ENCODE peak calls at places on chromosomes 13 and 19, in four cellular contexts. C is A673, W is M059J, J is T1000. U is an unnamed sample.

GRCh38 chr13:51782026-51782710 is 21.8 kb downstream of the DHRS12 start:
- DNase-seq in C (peak), W (no peak), J (no peak), U (no peak)

GRCh38 chr13:39232401-39232980 is 194.2 kb downstream of the NHLRC3 start:
- DNase-seq in C (no peak), W (no peak), J (no peak), U (no peak)

GRCh38 chr13:113835461-113836274 is 28.2 kb downstream of the GAS6 start:
- DNase-seq in C (peak), W (no peak), J (peak), U (peak)

GRCh38 chr13:108269601-108270328 is at the start of gene TNFSF13B:
- DNase-seq in C (peak), W (peak), J (no peak), U (peak)

GRCh38 chr13:112056739-112057433 is 10.1 kb upstream of the SOX1 start:
- DNase-seq in C (peak), W (no peak), J (no peak), U (no peak)

GRCh38 chr13:49638416-49639072 is 10.2 kb downstream of the ARL11 start:
- DNase-seq in C (no peak), W (no peak), J (no peak), U (no peak)

GRCh38 chr13:74889321-74889720 is 592.6 kb downstream of the TBC1D4 start:
- DNase-seq in C (no peak), W (peak), J (no peak), U (no peak)

GRCh38 chr19:47380559-47380958 is 31.4 kb downstream of the DHX34 start:
- DNase-seq in C (no peak), W (no peak), J (no peak), U (no peak)

GRCh38 chr13:113922412-113923118 is 51.3 kb downstream of the C13orf46 start:
- DNase-seq in C (no peak), W (no peak), J (no peak), U (peak)

GRCh38 chr19:3656073-3656746 is 29.6 kb upstream of the CACTIN start:
- DNase-seq in C (no peak), W (peak), J (peak), U (peak)

GRCh38 chr13:112346899-112347229 is 29.3 kb upstream of the SPACA7 start:
- DNase-seq in C (peak), W (no peak), J (no peak), U (no peak)

GRCh38 chr19:33715462-33715861 is 81.2 kb upstream of the KCTD15 start:
- DNase-seq in C (no peak), W (no peak), J (no peak), U (no peak)

GRCh38 chr19:7500811-7501450 is 12.1 kb upstream of the PEX11G start:
- DNase-seq in C (peak), W (peak), J (no peak), U (peak)

GRCh38 chr13:30047154-30047874 is 196.9 kb upstream of the UBL3 start:
- DNase-seq in C (no peak), W (peak), J (no peak), U (peak)